ENCODE peak calls at places on chromosome 15, in nine cellular contexts. One of them, this sample, is unnamed.

GRCh38 chr15:70252056-70252935 is 154.6 kb upstream of the TLE3 start:
- DNase-seq in bronchial epithelial cell: peak; percentile 54
- DNase-seq in transverse colon: no peak
- DNase-seq in left ventricle myocardium inferior: no peak
- DNase-seq in WERI-Rb-1: no peak
- DNase-seq in uterus: no peak
- DNase-seq in lower leg skin: peak; percentile 82
- DNase-seq in choroid plexus epithelial cell: no peak
- DNase-seq in fibroblast of the aortic adventitia: no peak
- DNase-seq in this sample: no peak

GRCh38 chr15:65044724-65045481 is at the start of gene SLC51B:
- DNase-seq in bronchial epithelial cell: no peak
- DNase-seq in transverse colon: peak; percentile 78
- DNase-seq in left ventricle myocardium inferior: peak; percentile 72
- DNase-seq in WERI-Rb-1: peak; percentile 39
- DNase-seq in uterus: no peak
- DNase-seq in lower leg skin: peak; percentile 34
- DNase-seq in choroid plexus epithelial cell: peak; percentile 50
- DNase-seq in fibroblast of the aortic adventitia: no peak
- DNase-seq in this sample: no peak

GRCh38 chr15:72230197-72231065 is 559 bp downstream of the PKM start:
- DNase-seq in bronchial epithelial cell: peak; percentile 55
- DNase-seq in transverse colon: peak; percentile 87
- DNase-seq in left ventricle myocardium inferior: peak; percentile 94
- DNase-seq in WERI-Rb-1: peak; percentile 86
- DNase-seq in uterus: peak; percentile 92
- DNase-seq in lower leg skin: peak; percentile 98
- DNase-seq in choroid plexus epithelial cell: peak; percentile 92
- DNase-seq in fibroblast of the aortic adventitia: peak; percentile 83
- DNase-seq in this sample: peak; percentile 84

GRCh38 chr15:74835312-74835823 is 7.6 kb downstream of the ULK3 start:
- DNase-seq in bronchial epithelial cell: peak; percentile 68
- DNase-seq in transverse colon: peak; percentile 75
- DNase-seq in left ventricle myocardium inferior: peak; percentile 57
- DNase-seq in WERI-Rb-1: peak; percentile 92
- DNase-seq in uterus: no peak
- DNase-seq in lower leg skin: no peak
- DNase-seq in choroid plexus epithelial cell: peak; percentile 54
- DNase-seq in fibroblast of the aortic adventitia: peak; percentile 52
- DNase-seq in this sample: peak; percentile 52

GRCh38 chr15:42449770-42450433 is 41.0 kb downstream of the ZNF106 start:
- DNase-seq in bronchial epithelial cell: no peak
- DNase-seq in transverse colon: no peak
- DNase-seq in left ventricle myocardium inferior: no peak
- DNase-seq in WERI-Rb-1: no peak
- DNase-seq in uterus: no peak
- DNase-seq in lower leg skin: no peak
- DNase-seq in choroid plexus epithelial cell: no peak
- DNase-seq in fibroblast of the aortic adventitia: no peak
- DNase-seq in this sample: no peak

GRCh38 chr15:43465105-43465504 is 27.9 kb downstream of the TP53BP1 start:
- DNase-seq in bronchial epithelial cell: peak; percentile 79
- DNase-seq in transverse colon: no peak
- DNase-seq in left ventricle myocardium inferior: no peak
- DNase-seq in WERI-Rb-1: no peak
- DNase-seq in uterus: no peak
- DNase-seq in lower leg skin: no peak
- DNase-seq in choroid plexus epithelial cell: peak; percentile 92
- DNase-seq in fibroblast of the aortic adventitia: peak; percentile 92
- DNase-seq in this sample: peak; percentile 87

GRCh38 chr15:60128000-60128376 is 123.9 kb downstream of the FOXB1 start:
- DNase-seq in bronchial epithelial cell: no peak
- DNase-seq in transverse colon: no peak
- DNase-seq in left ventricle myocardium inferior: no peak
- DNase-seq in WERI-Rb-1: no peak
- DNase-seq in uterus: peak; percentile 21
- DNase-seq in lower leg skin: no peak
- DNase-seq in choroid plexus epithelial cell: no peak
- DNase-seq in fibroblast of the aortic adventitia: no peak
- DNase-seq in this sample: peak; percentile 33

GRCh38 chr15:35698331-35698730 is 152.4 kb upstream of the DPH6 start:
- DNase-seq in bronchial epithelial cell: no peak
- DNase-seq in transverse colon: no peak
- DNase-seq in left ventricle myocardium inferior: no peak
- DNase-seq in WERI-Rb-1: no peak
- DNase-seq in uterus: no peak
- DNase-seq in lower leg skin: no peak
- DNase-seq in choroid plexus epithelial cell: peak; percentile 50
- DNase-seq in fibroblast of the aortic adventitia: no peak
- DNase-seq in this sample: no peak

GRCh38 chr15:78873796-78874761 is 1.4 kb downstream of the MORF4L1 start:
- DNase-seq in bronchial epithelial cell: no peak
- DNase-seq in transverse colon: peak; percentile 24
- DNase-seq in left ventricle myocardium inferior: no peak
- DNase-seq in WERI-Rb-1: no peak
- DNase-seq in uterus: peak; percentile 31
- DNase-seq in lower leg skin: peak; percentile 73
- DNase-seq in choroid plexus epithelial cell: peak; percentile 45
- DNase-seq in fibroblast of the aortic adventitia: no peak
- DNase-seq in this sample: peak; percentile 36

GRCh38 chr15:74006774-74007639 is 12.5 kb downstream of the PML start:
- DNase-seq in bronchial epithelial cell: no peak
- DNase-seq in transverse colon: no peak
- DNase-seq in left ventricle myocardium inferior: no peak
- DNase-seq in WERI-Rb-1: no peak
- DNase-seq in uterus: peak; percentile 47
- DNase-seq in lower leg skin: peak; percentile 64
- DNase-seq in choroid plexus epithelial cell: no peak
- DNase-seq in fibroblast of the aortic adventitia: no peak
- DNase-seq in this sample: no peak

DNA sequence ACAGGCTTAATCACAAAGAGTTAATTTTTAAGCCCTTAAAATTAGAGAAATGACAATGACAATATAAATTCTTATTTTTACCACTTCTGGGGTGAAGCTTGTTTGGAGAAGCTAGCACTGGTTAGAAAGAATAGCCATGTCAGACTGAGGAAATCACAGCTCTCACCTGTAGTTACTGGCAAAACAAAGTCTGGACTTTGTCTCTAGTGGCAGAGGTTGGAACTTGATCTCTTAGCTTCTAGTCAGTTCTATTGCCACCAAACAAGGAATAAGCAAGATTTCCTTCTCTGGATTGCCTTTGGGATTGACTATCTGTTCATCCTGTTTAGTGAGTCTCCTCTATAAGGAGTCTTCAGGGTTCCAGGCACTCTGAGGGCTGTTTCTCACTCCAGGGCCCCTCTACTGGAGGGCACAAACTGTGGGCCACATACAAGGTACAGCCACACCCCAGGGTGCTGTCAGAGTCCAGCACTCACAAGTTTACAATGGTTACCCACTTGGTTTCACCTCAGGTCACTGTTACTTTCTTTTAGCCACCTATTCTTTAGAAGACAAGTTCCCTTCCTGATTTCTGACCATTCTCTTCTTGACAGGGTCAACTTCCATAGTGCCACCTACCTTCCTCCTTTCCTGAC is 426.6 kb upstream of the THBS1 start:
- DNase-seq in bronchial epithelial cell: no peak
- DNase-seq in transverse colon: peak; percentile 27
- DNase-seq in left ventricle myocardium inferior: no peak
- DNase-seq in WERI-Rb-1: no peak
- DNase-seq in uterus: no peak
- DNase-seq in lower leg skin: no peak
- DNase-seq in choroid plexus epithelial cell: no peak
- DNase-seq in fibroblast of the aortic adventitia: no peak
- DNase-seq in this sample: no peak
- TF ChIP-seq CTCF in bronchial epithelial cell: peak; percentile 46
- TF ChIP-seq CTCF in transverse colon: peak; percentile 50
- TF ChIP-seq CTCF in left ventricle myocardium inferior: no peak
- TF ChIP-seq CTCF in WERI-Rb-1: no peak
- TF ChIP-seq CTCF in uterus: no peak
- TF ChIP-seq CTCF in lower leg skin: no peak
- TF ChIP-seq CTCF in choroid plexus epithelial cell: peak; percentile 30
- TF ChIP-seq CTCF in fibroblast of the aortic adventitia: peak; percentile 44
- TF ChIP-seq CTCF in this sample: peak; percentile 9

GRCh38 chr15:90270502-90271150 is 5.2 kb downstream of the NGRN start:
- DNase-seq in bronchial epithelial cell: no peak
- DNase-seq in transverse colon: no peak
- DNase-seq in left ventricle myocardium inferior: no peak
- DNase-seq in WERI-Rb-1: no peak
- DNase-seq in uterus: no peak
- DNase-seq in lower leg skin: no peak
- DNase-seq in choroid plexus epithelial cell: no peak
- DNase-seq in fibroblast of the aortic adventitia: no peak
- DNase-seq in this sample: no peak
- H3K4me3 ChIP-seq in bronchial epithelial cell: no peak overlapping the region
- H3K4me3 ChIP-seq in transverse colon: no peak overlapping the region
- H3K4me3 ChIP-seq in left ventricle myocardium inferior: no peak overlapping the region
- H3K4me3 ChIP-seq in WERI-Rb-1: no peak overlapping the region
- H3K4me3 ChIP-seq in uterus: no peak overlapping the region
- H3K4me3 ChIP-seq in lower leg skin: no peak overlapping the region
- H3K4me3 ChIP-seq in choroid plexus epithelial cell: no peak overlapping the region
- H3K4me3 ChIP-seq in fibroblast of the aortic adventitia: no peak overlapping the region
- H3K4me3 ChIP-seq in this sample: no peak overlapping the region

DNA sequence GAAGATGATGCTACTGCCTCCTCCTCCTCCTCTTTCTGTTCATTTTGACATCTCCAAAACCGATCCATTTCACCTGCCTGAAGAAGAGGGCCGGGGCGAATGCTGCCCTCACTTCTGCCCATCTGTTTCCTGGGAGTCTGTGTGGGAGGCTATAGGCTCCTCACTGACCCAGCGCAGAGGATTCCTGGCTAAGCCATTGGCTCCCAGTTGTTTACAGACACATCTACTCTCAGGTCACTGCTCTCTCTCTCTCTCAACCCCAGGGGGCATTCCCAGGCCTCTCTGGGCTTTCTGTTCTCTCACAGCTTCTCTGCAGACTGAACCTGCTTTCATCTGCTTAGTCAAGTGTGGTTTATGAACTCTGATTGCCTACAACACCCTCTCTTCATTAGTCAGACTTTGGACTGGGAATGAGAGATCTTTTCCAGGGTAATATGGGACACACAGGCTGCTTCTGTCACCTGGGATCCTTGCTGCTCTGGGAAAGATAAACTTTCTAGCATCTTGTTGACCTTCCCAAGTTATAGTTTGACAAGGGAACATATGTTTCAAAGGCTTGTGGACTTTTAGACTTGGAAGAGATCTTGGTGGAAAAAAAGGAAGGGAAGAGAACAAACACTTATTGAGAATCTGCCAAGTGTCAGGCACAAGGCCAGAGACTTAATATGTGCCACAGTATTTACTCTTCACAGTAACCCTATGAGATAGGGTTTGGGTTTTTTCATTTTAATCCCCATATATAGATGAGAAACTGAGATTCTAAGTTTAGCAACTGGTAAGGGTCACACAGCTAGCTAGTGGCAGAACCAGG is 30.2 kb upstream of the USP3 start:
- DNase-seq in bronchial epithelial cell: peak; percentile 78
- DNase-seq in transverse colon: peak; percentile 74
- DNase-seq in left ventricle myocardium inferior: no peak
- DNase-seq in WERI-Rb-1: peak; percentile 83
- DNase-seq in uterus: no peak
- DNase-seq in lower leg skin: no peak
- DNase-seq in choroid plexus epithelial cell: peak; percentile 94
- DNase-seq in fibroblast of the aortic adventitia: peak; percentile 72
- DNase-seq in this sample: peak; percentile 88
- TF ChIP-seq CTCF in bronchial epithelial cell: no peak
- TF ChIP-seq CTCF in transverse colon: no peak
- TF ChIP-seq CTCF in left ventricle myocardium inferior: no peak
- TF ChIP-seq CTCF in WERI-Rb-1: peak; percentile 17
- TF ChIP-seq CTCF in uterus: no peak
- TF ChIP-seq CTCF in lower leg skin: no peak
- TF ChIP-seq CTCF in choroid plexus epithelial cell: peak; percentile 34
- TF ChIP-seq CTCF in fibroblast of the aortic adventitia: no peak
- TF ChIP-seq CTCF in this sample: no peak

DNA sequence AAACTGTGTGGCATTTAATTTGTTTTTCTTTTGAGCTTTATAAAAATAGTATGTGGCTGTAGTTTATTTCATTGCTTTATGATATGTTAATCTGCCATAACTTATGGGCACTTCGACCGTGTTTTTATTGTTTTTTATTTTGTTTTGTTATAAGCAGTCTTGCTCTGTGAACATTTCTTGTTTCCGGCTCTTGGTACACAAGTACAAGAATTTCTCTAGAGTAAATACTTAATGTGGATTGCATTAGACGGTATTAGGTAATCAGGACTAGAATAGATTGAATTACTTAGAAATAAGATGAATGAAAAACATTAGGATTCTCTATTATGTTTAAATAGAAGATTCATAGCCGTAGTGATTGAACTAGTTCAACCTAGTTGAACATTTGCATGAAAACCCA is 2.1 kb downstream of the ZFAND6 start:
- DNase-seq in bronchial epithelial cell: peak; percentile 40
- DNase-seq in transverse colon: no peak
- DNase-seq in left ventricle myocardium inferior: no peak
- DNase-seq in WERI-Rb-1: no peak
- DNase-seq in uterus: no peak
- DNase-seq in lower leg skin: no peak
- DNase-seq in choroid plexus epithelial cell: peak; percentile 61
- DNase-seq in fibroblast of the aortic adventitia: peak; percentile 33
- DNase-seq in this sample: peak; percentile 29
- H3K4me3 ChIP-seq in bronchial epithelial cell: peak overlapping the region; percentile 71
- H3K4me3 ChIP-seq in transverse colon: no peak overlapping the region
- H3K4me3 ChIP-seq in left ventricle myocardium inferior: no peak overlapping the region
- H3K4me3 ChIP-seq in WERI-Rb-1: no peak overlapping the region
- H3K4me3 ChIP-seq in uterus: peak overlapping the region; percentile 98
- H3K4me3 ChIP-seq in lower leg skin: no peak overlapping the region
- H3K4me3 ChIP-seq in choroid plexus epithelial cell: peak overlapping the region; percentile 72
- H3K4me3 ChIP-seq in fibroblast of the aortic adventitia: no peak overlapping the region
- H3K4me3 ChIP-seq in this sample: peak overlapping the region; percentile 76

GRCh38 chr15:77867266-77868047 is 210.1 kb downstream of the TBC1D2B start:
- DNase-seq in bronchial epithelial cell: no peak
- DNase-seq in transverse colon: no peak
- DNase-seq in left ventricle myocardium inferior: no peak
- DNase-seq in WERI-Rb-1: no peak
- DNase-seq in uterus: peak; percentile 11
- DNase-seq in lower leg skin: peak; percentile 80
- DNase-seq in choroid plexus epithelial cell: no peak
- DNase-seq in fibroblast of the aortic adventitia: no peak
- DNase-seq in this sample: no peak

GRCh38 chr15:77869021-77869895 is 208.3 kb downstream of the TBC1D2B start:
- DNase-seq in bronchial epithelial cell: no peak
- DNase-seq in transverse colon: no peak
- DNase-seq in left ventricle myocardium inferior: peak; percentile 3
- DNase-seq in WERI-Rb-1: no peak
- DNase-seq in uterus: no peak
- DNase-seq in lower leg skin: no peak
- DNase-seq in choroid plexus epithelial cell: no peak
- DNase-seq in fibroblast of the aortic adventitia: no peak
- DNase-seq in this sample: no peak

GRCh38 chr15:77874071-77874470 is 203.4 kb downstream of the TBC1D2B start:
- DNase-seq in bronchial epithelial cell: no peak
- DNase-seq in transverse colon: no peak
- DNase-seq in left ventricle myocardium inferior: no peak
- DNase-seq in WERI-Rb-1: no peak
- DNase-seq in uterus: no peak
- DNase-seq in lower leg skin: no peak
- DNase-seq in choroid plexus epithelial cell: no peak
- DNase-seq in fibroblast of the aortic adventitia: no peak
- DNase-seq in this sample: no peak

GRCh38 chr15:77870195-77871065 is 207.1 kb downstream of the TBC1D2B start:
- DNase-seq in bronchial epithelial cell: peak; percentile 51
- DNase-seq in transverse colon: peak; percentile 81
- DNase-seq in left ventricle myocardium inferior: peak; percentile 47
- DNase-seq in WERI-Rb-1: peak; percentile 80
- DNase-seq in uterus: peak; percentile 56
- DNase-seq in lower leg skin: no peak
- DNase-seq in choroid plexus epithelial cell: peak; percentile 77
- DNase-seq in fibroblast of the aortic adventitia: peak; percentile 65
- DNase-seq in this sample: peak; percentile 58

GRCh38 chr15:77871838-77872371 is 205.6 kb downstream of the TBC1D2B start:
- DNase-seq in bronchial epithelial cell: no peak
- DNase-seq in transverse colon: no peak
- DNase-seq in left ventricle myocardium inferior: no peak
- DNase-seq in WERI-Rb-1: peak; percentile 41
- DNase-seq in uterus: no peak
- DNase-seq in lower leg skin: no peak
- DNase-seq in choroid plexus epithelial cell: no peak
- DNase-seq in fibroblast of the aortic adventitia: no peak
- DNase-seq in this sample: no peak
- TF ChIP-seq CTCF in bronchial epithelial cell: no peak
- TF ChIP-seq CTCF in transverse colon: no peak
- TF ChIP-seq CTCF in left ventricle myocardium inferior: no peak
- TF ChIP-seq CTCF in WERI-Rb-1: peak; percentile 47
- TF ChIP-seq CTCF in uterus: no peak
- TF ChIP-seq CTCF in lower leg skin: no peak
- TF ChIP-seq CTCF in choroid plexus epithelial cell: peak; percentile 40
- TF ChIP-seq CTCF in fibroblast of the aortic adventitia: no peak
- TF ChIP-seq CTCF in this sample: no peak